ENCODE peak calls at places on chromosome 4, in five cellular contexts. J is AG04449, S is PC-9, Q is neural crest cell, Z is transverse colon. T is an unnamed sample.
A peak's percentile ranks its signal among the peaks of the same experiment; 100 is the strongest.

GRCh38 chr4:27007507-27007906 is 146.9 kb downstream of the STIM2 start:
- DNase-seq in J (no peak), S (no peak), Q (no peak), Z (no peak), T (no peak)

GRCh38 chr4:127781303-127782024 is 658 bp upstream of the HSPA4L start:
- DNase-seq in J (no peak), S (peak; percentile 56), Q (no peak), Z (peak; percentile 49), T (no peak)

GRCh38 chr4:155629831-155630425 is 36.7 kb upstream of the GUCY1A1 start:
- DNase-seq in J (no peak), S (no peak), Q (no peak), Z (no peak), T (no peak)

GRCh38 chr4:66688674-66689073 is 856.6 kb downstream of the CENPC start:
- DNase-seq in J (no peak), S (no peak), Q (no peak), Z (no peak), T (no peak)

GRCh38 chr4:168151313-168151712 is 59.0 kb downstream of the ANXA10 start:
- DNase-seq in J (no peak), S (no peak), Q (no peak), Z (no peak), T (no peak)

GRCh38 chr4:30600246-30600645 is 119.9 kb upstream of the PCDH7 start:
- DNase-seq in J (no peak), S (no peak), Q (no peak), Z (no peak), T (no peak)

GRCh38 chr4:78585633-78586032 is 34.1 kb downstream of the ANXA3 start:
- DNase-seq in J (no peak), S (no peak), Q (no peak), Z (no peak), T (no peak)

GRCh38 chr4:6992728-6993655 is 50.2 kb upstream of the TADA2B start:
- DNase-seq in J (no peak), S (peak; percentile 49), Q (no peak), Z (no peak), T (no peak)

DNA sequence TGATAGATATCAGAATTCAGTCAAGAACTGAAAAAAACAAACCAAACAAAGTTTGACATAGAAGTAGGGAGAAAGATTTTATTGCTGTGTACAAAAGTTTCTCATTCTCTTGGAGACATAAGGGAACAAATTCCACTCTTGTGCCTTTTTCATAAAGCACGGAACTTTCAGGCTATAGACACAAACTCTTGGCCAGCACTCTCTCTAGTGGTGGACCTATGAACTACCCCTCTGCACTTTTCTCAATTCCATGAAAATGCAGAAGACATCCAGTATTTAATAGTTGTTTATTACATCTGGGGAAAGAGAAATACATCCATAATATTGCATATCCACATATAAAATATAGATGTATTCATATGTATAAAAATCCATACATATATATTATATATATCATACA is 291.6 kb upstream of the HS3ST1 start:
- DNase-seq in J (no peak), S (peak; percentile 46), Q (no peak), Z (no peak), T (no peak)
- TF ChIP-seq CTCF in J (peak; percentile 54), S (peak; percentile 76), Q (peak; percentile 81), Z (peak; percentile 67), T (peak; percentile 64)

GRCh38 chr4:21177092-21177491 is 476.8 kb downstream of the PACRGL start:
- DNase-seq in J (no peak), S (no peak), Q (no peak), Z (no peak), T (no peak)
- TF ChIP-seq CTCF in J (no peak), S (no peak), Q (no peak), Z (no peak), T (no peak)

GRCh38 chr4:13653356-13653755 is 25.8 kb upstream of the BOD1L1 start:
- DNase-seq in J (no peak), S (no peak), Q (no peak), Z (no peak), T (no peak)

GRCh38 chr4:13659341-13660070 is 32.0 kb upstream of the BOD1L1 start:
- DNase-seq in J (no peak), S (no peak), Q (no peak), Z (no peak), T (no peak)

GRCh38 chr4:13654158-13654797 is 26.8 kb upstream of the BOD1L1 start:
- DNase-seq in J (no peak), S (peak; percentile 50), Q (peak; percentile 94), Z (peak; percentile 82), T (peak; percentile 91)

GRCh38 chr4:13657016-13657415 is 29.5 kb upstream of the BOD1L1 start:
- DNase-seq in J (no peak), S (no peak), Q (no peak), Z (no peak), T (no peak)

GRCh38 chr4:13656569-13656988 is 29.1 kb upstream of the BOD1L1 start:
- DNase-seq in J (no peak), S (peak; percentile 35), Q (peak; percentile 62), Z (peak; percentile 54), T (peak; percentile 57)
- TF ChIP-seq CTCF in J (peak; percentile 61), S (peak; percentile 86), Q (peak; percentile 85), Z (peak; percentile 76), T (peak; percentile 80)

GRCh38 chr4:151014521-151015457 is at the start of gene LRBA:
- DNase-seq in J (no peak), S (peak; percentile 82), Q (peak; percentile 52), Z (peak; percentile 91), T (peak; percentile 79)
- TF ChIP-seq CTCF in J (no peak), S (no peak), Q (no peak), Z (no peak), T (no peak)

DNA sequence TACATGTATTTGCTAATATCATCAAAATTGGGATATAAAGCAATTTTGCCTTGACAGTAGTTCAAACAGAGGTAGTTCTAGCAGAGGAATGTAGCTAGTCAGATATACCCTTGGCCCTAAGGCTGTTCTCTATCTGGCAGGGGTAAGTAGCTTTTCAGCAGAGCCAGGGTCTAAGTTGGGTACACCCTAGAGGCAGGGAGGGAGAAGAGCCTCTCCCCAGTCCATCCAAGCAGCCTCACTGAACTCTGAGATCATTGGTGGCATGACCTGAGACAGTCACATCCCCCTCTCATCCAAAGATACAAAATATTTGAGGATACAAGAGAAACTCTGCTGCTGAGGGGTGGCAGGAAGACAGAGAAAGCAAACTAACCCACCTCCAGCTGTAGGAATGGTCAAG is 343.7 kb downstream of the DHX15 start:
- DNase-seq in J (no peak), S (no peak), Q (no peak), Z (no peak), T (no peak)
- TF ChIP-seq CTCF in J (no peak), S (no peak), Q (no peak), Z (no peak), T (no peak)

DNA sequence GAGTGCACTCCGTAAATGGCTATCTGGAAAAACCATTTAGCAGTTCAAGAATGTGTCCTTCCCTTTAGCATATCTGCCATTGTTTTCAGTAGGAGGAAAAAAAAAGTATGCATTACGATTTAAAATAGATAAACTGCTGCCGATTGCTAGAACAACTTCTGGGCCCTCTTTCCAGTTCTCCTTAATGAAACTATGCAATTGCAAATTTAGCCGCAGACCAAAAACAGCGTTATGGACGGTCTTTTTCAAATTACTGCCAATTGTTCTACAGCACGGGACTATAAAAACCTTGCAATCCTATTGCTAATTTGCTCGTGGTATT is 1.3 kb upstream of the CAMK2D start:
- DNase-seq in J (no peak), S (no peak), Q (no peak), Z (no peak), T (no peak)
- TF ChIP-seq CTCF in J (no peak), S (no peak), Q (peak; percentile 24), Z (peak; percentile 27), T (no peak)

DNA sequence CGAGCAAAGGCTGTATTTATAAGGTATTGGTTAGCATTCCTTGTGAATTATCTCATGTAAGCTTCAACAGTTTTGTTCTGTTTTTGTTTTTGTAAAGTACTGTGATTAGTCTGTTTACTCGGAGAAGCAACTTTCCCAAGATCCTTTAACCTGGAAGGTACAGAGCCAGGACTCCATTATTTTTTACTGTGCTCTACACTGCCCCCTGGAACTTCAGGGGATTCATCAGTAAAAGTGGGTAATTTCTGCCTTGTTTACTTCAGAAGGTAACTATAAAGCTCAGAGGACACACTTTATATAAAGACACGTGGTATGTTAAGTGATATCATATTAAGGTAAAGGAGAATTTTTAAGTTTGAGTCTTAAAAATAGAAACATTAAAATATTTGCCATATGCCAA is 124.9 kb downstream of the IQCM start:
- DNase-seq in J (no peak), S (no peak), Q (no peak), Z (no peak), T (no peak)
- TF ChIP-seq CTCF in J (no peak), S (no peak), Q (peak; percentile 22), Z (no peak), T (peak; percentile 16)

GRCh38 chr4:23022032-23022431 is 329.3 kb downstream of the GBA3 start:
- DNase-seq in J (peak; percentile 98), S (peak; percentile 84), Q (no peak), Z (no peak), T (no peak)
- TF ChIP-seq CTCF in J (no peak), S (no peak), Q (no peak), Z (no peak), T (no peak)

GRCh38 chr4:162865102-162865501 is 301.6 kb downstream of the NAF1 start:
- DNase-seq in J (no peak), S (no peak), Q (no peak), Z (no peak), T (no peak)
- TF ChIP-seq CTCF in J (no peak), S (no peak), Q (no peak), Z (no peak), T (no peak)

GRCh38 chr4:184728858-184729257 is 5.0 kb downstream of the CENPU start:
- DNase-seq in J (no peak), S (peak; percentile 42), Q (no peak), Z (no peak), T (no peak)
- TF ChIP-seq CTCF in J (no peak), S (no peak), Q (no peak), Z (no peak), T (no peak)

T was measured in nephron progenitor cell.